ENCODE peak calls at places on chromosome 1, in five cellular contexts. A is small intestine, M is HAP-1, O is ovary, C is heart left ventricle. I is an unnamed sample. For H3K36me3, the result is how much of the 10 kb centered on the place peaks cover.

GRCh38 chr1:168437821-168438220 is 106.0 kb downstream of the XCL2 start:
- DNase-seq in A (no peak), M (no peak), O (no peak), C (no peak), I (no peak)

GRCh38 chr1:226688056-226688748 is 50.9 kb downstream of the ITPKB start:
- DNase-seq in A (no peak), M (no peak), O (no peak), C (no peak), I (no peak)

GRCh38 chr1:194225781-194226180 is 1039.4 kb upstream of the B3GALT2 start:
- DNase-seq in A (peak), M (no peak), O (no peak), C (no peak), I (no peak)

GRCh38 chr1:203669739-203670138 is 43.1 kb downstream of the ATP2B4 start:
- DNase-seq in A (no peak), M (no peak), O (no peak), C (no peak), I (no peak)

GRCh38 chr1:226921504-226921903 is 18.6 kb upstream of the COQ8A start:
- DNase-seq in A (no peak), M (no peak), O (no peak), C (no peak), I (no peak)

GRCh38 chr1:36321119-36321951 is 2.1 kb downstream of the EVA1B start:
- DNase-seq in A (peak), M (no peak), O (peak), C (peak), I (peak)

GRCh38 chr1:26288311-26288941 is 8.5 kb downstream of the SH3BGRL3 start:
- DNase-seq in A (peak), M (no peak), O (no peak), C (no peak), I (no peak)

GRCh38 chr1:165235158-165235776 is 121.2 kb downstream of the LMX1A start:
- DNase-seq in A (no peak), M (peak), O (no peak), C (no peak), I (no peak)

GRCh38 chr1:89536555-89537393 is 12.1 kb downstream of the LRRC8B start:
- DNase-seq in A (no peak), M (no peak), O (no peak), C (no peak), I (no peak)

GRCh38 chr1:202281316-202282016 is 60.3 kb downstream of the UBE2T start:
- DNase-seq in A (no peak), M (no peak), O (no peak), C (no peak), I (no peak)

GRCh38 chr1:7265771-7266371 is 480.6 kb downstream of the CAMTA1 start:
- DNase-seq in A (peak), M (no peak), O (no peak), C (no peak), I (peak)

GRCh38 chr1:225428066-225428878 is 434 bp upstream of the LBR start:
- DNase-seq in A (peak), M (peak), O (peak), C (peak), I (peak)

GRCh38 chr1:14704846-14705245 is 106.4 kb downstream of the KAZN start:
- DNase-seq in A (no peak), M (no peak), O (no peak), C (no peak), I (no peak)

GRCh38 chr1:201660931-201661822 is 122.2 kb downstream of the NAV1 start:
- DNase-seq in A (no peak), M (no peak), O (no peak), C (no peak), I (no peak)

GRCh38 chr1:234871039-234871709 is 257.5 kb downstream of the TOMM20 start:
- DNase-seq in A (no peak), M (no peak), O (no peak), C (no peak), I (no peak)

GRCh38 chr1:16267690-16268180 is 30.8 kb upstream of the CPLANE2 start:
- DNase-seq in A (peak), M (no peak), O (no peak), C (no peak), I (no peak)
- H3K4me3 ChIP-seq in A (no peak), M (no peak), O (no peak), C (no peak), I (no peak)

GRCh38 chr1:214665606-214666110 is 62.7 kb downstream of the CENPF start:
- DNase-seq in A (no peak), M (no peak), O (no peak), C (no peak), I (no peak)
- H3K36me3 ChIP-seq in A (under half), M (half or more), O (under half), C (under half), I (under half)

DNA sequence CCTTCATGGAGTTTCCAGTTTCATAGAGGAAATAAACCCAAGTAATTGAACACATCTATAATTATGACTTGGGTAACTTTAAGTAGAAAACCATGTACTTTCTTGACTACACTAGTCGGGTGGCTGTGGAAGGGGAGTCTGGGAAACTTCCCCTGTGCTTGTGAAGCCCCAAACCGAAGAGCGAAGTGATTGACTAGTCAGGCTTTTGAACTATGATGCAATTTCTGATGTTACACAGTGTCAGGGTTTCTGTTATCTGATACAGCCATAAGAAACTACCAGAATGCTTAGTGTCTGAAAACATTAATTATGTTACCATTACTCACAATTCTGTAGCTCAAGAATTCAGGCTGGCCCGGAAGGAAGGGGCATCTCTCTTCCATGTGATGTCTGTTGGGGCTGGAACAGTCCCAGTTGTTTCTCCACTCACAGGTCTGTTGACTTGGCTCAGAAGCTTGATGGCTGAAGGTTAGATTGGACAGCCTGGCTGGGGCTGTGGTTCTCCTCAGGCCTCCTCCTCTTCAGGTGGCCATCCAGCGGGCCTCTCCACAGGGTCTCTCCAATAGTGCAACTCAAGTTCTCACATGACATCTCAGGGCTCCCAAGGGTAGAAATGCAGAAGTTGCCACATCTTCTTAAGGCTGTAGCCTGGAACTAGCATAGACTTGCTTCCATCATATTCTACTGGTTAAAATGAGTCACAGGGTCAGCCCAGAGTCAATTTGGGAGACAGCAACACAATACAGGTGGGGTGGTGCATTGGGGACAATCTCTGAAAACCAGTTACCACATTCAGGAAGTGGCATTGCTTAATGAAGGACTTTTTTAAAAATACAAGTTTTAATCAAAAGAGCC is 8.3 kb upstream of the C8B start:
- DNase-seq in A (no peak), M (no peak), O (no peak), C (no peak), I (no peak)
- H3K4me3 ChIP-seq in A (no peak), M (no peak), O (no peak), C (no peak), I (no peak)

GRCh38 chr1:68188644-68189340 is 43.5 kb downstream of the WLS start:
- DNase-seq in A (no peak), M (no peak), O (no peak), C (no peak), I (no peak)
- H3K36me3 ChIP-seq in A (under half), M (under half), O (under half), C (under half), I (under half)

GRCh38 chr1:156571261-156571958 is 955 bp downstream of the IQGAP3 start:
- DNase-seq in A (peak), M (no peak), O (no peak), C (no peak), I (peak)
- H3K4me3 ChIP-seq in A (peak), M (peak), O (no peak), C (no peak), I (peak)

DNA sequence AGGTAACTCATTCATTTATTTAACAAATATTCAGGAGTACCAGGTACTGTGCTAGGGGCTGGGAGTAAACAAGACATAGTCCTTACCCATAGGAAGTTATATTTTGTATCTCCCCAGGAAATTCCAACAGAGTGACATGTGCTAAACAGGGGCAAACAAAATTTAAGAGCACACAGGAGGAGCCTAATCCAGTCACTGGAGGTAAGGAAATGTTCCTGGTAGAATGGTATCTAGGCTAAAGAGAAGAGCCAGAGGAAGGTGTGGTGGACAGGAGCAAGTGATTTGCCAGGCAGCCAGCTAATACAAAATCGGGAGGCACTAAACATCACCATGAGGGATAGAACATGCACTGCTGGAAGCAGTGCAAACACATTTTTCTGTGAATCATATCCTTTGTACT is 10.4 kb downstream of the TEX38 start:
- DNase-seq in A (no peak), M (no peak), O (no peak), C (no peak), I (no peak)
- H3K36me3 ChIP-seq in A (under half), M (half or more), O (under half), C (under half), I (under half)

DNA sequence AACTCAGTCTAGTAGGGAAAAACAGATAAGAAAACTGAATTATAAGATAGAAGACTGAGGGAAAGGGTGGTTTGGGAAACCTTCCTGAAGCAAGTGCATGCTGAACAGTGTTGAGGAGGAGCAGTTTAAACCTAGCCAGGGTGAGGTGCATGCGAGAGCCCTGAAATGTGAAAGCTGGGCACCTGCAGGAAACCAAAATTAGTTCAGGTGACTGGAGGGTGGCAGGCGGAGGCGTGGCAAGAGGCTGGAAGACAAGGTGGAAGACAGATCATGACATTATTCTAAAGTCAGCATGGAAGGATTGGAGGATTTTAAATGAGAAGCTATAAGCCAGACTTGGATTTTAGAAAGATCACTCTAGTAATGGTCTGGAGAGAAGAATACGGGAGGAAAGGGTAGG is 75.1 kb downstream of the CACNA1E start:
- DNase-seq in A (no peak), M (no peak), O (no peak), C (no peak), I (no peak)
- H3K4me3 ChIP-seq in A (no peak), M (no peak), O (no peak), C (no peak), I (no peak)

GRCh38 chr1:156251527-156251926 is 3.7 kb upstream of the PAQR6 start:
- DNase-seq in A (no peak), M (no peak), O (no peak), C (no peak), I (no peak)
- H3K36me3 ChIP-seq in A (under half), M (half or more), O (under half), C (under half), I (half or more)

GRCh38 chr1:240044620-240045019 is 47.1 kb upstream of the FMN2 start:
- DNase-seq in A (no peak), M (no peak), O (no peak), C (no peak), I (peak)
- H3K4me3 ChIP-seq in A (no peak), M (no peak), O (no peak), C (no peak), I (no peak)

I was measured in BJ.